ENCODE peak calls at places on chromosomes 12 and 14, in four cellular contexts. One of them, this sample, is unnamed.
A peak's percentile ranks its signal among the peaks of the same experiment; 100 is the strongest.

GRCh38 chr12:79300199-79300568 is 390.6 kb downstream of the PAWR start:
- DNase-seq in breast epithelium: no peak
- DNase-seq in HCT116: no peak
- DNase-seq in colonic mucosa: no peak
- DNase-seq in this sample: no peak

GRCh38 chr12:24864796-24865125 is 84.1 kb downstream of the BCAT1 start:
- DNase-seq in breast epithelium: no peak
- DNase-seq in HCT116: no peak
- DNase-seq in colonic mucosa: no peak
- DNase-seq in this sample: no peak

GRCh38 chr14:92956961-92957360 is 34.0 kb downstream of the CHGA start:
- DNase-seq in breast epithelium: no peak
- DNase-seq in HCT116: no peak
- DNase-seq in colonic mucosa: no peak
- DNase-seq in this sample: no peak

GRCh38 chr14:34982421-34983147 is at the start of gene SRP54:
- DNase-seq in breast epithelium: peak; percentile 97
- DNase-seq in HCT116: peak; percentile 97
- DNase-seq in colonic mucosa: peak; percentile 100
- DNase-seq in this sample: peak; percentile 98

GRCh38 chr14:29687071-29687765 is 240.4 kb downstream of the PRKD1 start:
- DNase-seq in breast epithelium: no peak
- DNase-seq in HCT116: no peak
- DNase-seq in colonic mucosa: no peak
- DNase-seq in this sample: no peak

GRCh38 chr14:55734731-55735130 is 154.7 kb downstream of the KTN1 start:
- DNase-seq in breast epithelium: no peak
- DNase-seq in HCT116: no peak
- DNase-seq in colonic mucosa: no peak
- DNase-seq in this sample: no peak

GRCh38 chr12:126588586-126589249 is 1523.5 kb downstream of the AACS start:
- DNase-seq in breast epithelium: no peak
- DNase-seq in HCT116: no peak
- DNase-seq in colonic mucosa: no peak
- DNase-seq in this sample: no peak

GRCh38 chr12:2877959-2878732 is 1.1 kb downstream of the RHNO1 start:
- DNase-seq in breast epithelium: no peak
- DNase-seq in HCT116: no peak
- DNase-seq in colonic mucosa: no peak
- DNase-seq in this sample: no peak

GRCh38 chr12:105109465-105110212 is 2.1 kb downstream of the WASHC4 start:
- DNase-seq in breast epithelium: no peak
- DNase-seq in HCT116: no peak
- DNase-seq in colonic mucosa: no peak
- DNase-seq in this sample: no peak

GRCh38 chr12:86230516-86231146 is 25.6 kb downstream of the MGAT4C start:
- DNase-seq in breast epithelium: no peak
- DNase-seq in HCT116: no peak
- DNase-seq in colonic mucosa: no peak
- DNase-seq in this sample: no peak

GRCh38 chr12:10641735-10642500 is 28.5 kb upstream of the MAGOHB start:
- DNase-seq in breast epithelium: no peak
- DNase-seq in HCT116: no peak
- DNase-seq in colonic mucosa: peak; percentile 65
- DNase-seq in this sample: no peak

GRCh38 chr14:54000341-54000811 is 43.8 kb upstream of the BMP4 start:
- DNase-seq in breast epithelium: no peak
- DNase-seq in HCT116: no peak
- DNase-seq in colonic mucosa: no peak
- DNase-seq in this sample: no peak

GRCh38 chr12:2374092-2374740 is 321.4 kb downstream of the CACNA1C start:
- DNase-seq in breast epithelium: no peak
- DNase-seq in HCT116: no peak
- DNase-seq in colonic mucosa: no peak
- DNase-seq in this sample: no peak

GRCh38 chr12:15928870-15929571 is 17.9 kb downstream of the DERA start:
- DNase-seq in breast epithelium: no peak
- DNase-seq in HCT116: no peak
- DNase-seq in colonic mucosa: no peak
- DNase-seq in this sample: no peak

GRCh38 chr12:51428256-51428655 is 3.6 kb downstream of the SLC4A8 start:
- DNase-seq in breast epithelium: no peak
- DNase-seq in HCT116: no peak
- DNase-seq in colonic mucosa: no peak
- DNase-seq in this sample: no peak

GRCh38 chr12:51450816-51451215 is 26.2 kb downstream of the SLC4A8 start:
- DNase-seq in breast epithelium: no peak
- DNase-seq in HCT116: no peak
- DNase-seq in colonic mucosa: no peak
- DNase-seq in this sample: no peak

GRCh38 chr14:61535032-61535431 is 160.3 kb upstream of the HIF1A start:
- DNase-seq in breast epithelium: no peak
- DNase-seq in HCT116: no peak
- DNase-seq in colonic mucosa: no peak
- DNase-seq in this sample: no peak

GRCh38 chr12:67826946-67827719 is 162.1 kb upstream of the IFNG-AS1 start:
- DNase-seq in breast epithelium: no peak
- DNase-seq in HCT116: no peak
- DNase-seq in colonic mucosa: peak; percentile 28
- DNase-seq in this sample: no peak

GRCh38 chr12:56900583-56900982 is 33.6 kb downstream of the SDR9C7 start:
- DNase-seq in breast epithelium: no peak
- DNase-seq in HCT116: peak; percentile 91
- DNase-seq in colonic mucosa: no peak
- DNase-seq in this sample: no peak

DNA sequence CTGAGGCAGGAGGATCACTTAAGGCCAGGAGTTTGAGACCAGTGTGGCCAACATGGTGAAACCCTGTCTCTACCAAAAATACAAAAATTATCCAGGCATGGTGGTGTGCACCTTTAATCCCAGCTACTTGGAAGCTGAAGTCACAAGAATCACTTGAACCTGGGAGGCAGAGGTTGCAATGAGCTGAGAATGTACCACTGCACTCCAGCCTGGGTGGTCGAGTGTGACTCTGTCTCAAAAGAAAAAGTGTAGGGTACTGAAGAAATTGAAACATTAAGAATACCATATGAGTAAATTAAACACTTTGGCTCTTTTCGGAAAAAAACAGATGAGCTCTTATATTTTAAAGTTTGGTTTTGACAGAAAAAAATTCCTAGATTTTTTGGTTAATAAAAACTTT is 19.9 kb downstream of the MDM2 start:
- DNase-seq in breast epithelium: no peak
- DNase-seq in HCT116: no peak
- DNase-seq in colonic mucosa: no peak
- DNase-seq in this sample: no peak
- H3K4me1 ChIP-seq in breast epithelium: no peaks in the 10 kb centered on the region
- H3K4me1 ChIP-seq in HCT116: no peaks in the 10 kb centered on the region
- H3K4me1 ChIP-seq in colonic mucosa: no peaks in the 10 kb centered on the region
- H3K4me1 ChIP-seq in this sample: no peaks in the 10 kb centered on the region

GRCh38 chr14:104451474-104451873 is 128.1 kb upstream of the C14orf180 start:
- DNase-seq in breast epithelium: no peak
- DNase-seq in HCT116: no peak
- DNase-seq in colonic mucosa: peak; percentile 6
- DNase-seq in this sample: no peak
- H3K27me3 ChIP-seq in breast epithelium: peaks cover 20% of the 10 kb centered on the region
- H3K27me3 ChIP-seq in HCT116: peaks cover 16% of the 10 kb centered on the region
- H3K27me3 ChIP-seq in colonic mucosa: peaks cover 4% of the 10 kb centered on the region
- H3K27me3 ChIP-seq in this sample: no peaks in the 10 kb centered on the region

DNA sequence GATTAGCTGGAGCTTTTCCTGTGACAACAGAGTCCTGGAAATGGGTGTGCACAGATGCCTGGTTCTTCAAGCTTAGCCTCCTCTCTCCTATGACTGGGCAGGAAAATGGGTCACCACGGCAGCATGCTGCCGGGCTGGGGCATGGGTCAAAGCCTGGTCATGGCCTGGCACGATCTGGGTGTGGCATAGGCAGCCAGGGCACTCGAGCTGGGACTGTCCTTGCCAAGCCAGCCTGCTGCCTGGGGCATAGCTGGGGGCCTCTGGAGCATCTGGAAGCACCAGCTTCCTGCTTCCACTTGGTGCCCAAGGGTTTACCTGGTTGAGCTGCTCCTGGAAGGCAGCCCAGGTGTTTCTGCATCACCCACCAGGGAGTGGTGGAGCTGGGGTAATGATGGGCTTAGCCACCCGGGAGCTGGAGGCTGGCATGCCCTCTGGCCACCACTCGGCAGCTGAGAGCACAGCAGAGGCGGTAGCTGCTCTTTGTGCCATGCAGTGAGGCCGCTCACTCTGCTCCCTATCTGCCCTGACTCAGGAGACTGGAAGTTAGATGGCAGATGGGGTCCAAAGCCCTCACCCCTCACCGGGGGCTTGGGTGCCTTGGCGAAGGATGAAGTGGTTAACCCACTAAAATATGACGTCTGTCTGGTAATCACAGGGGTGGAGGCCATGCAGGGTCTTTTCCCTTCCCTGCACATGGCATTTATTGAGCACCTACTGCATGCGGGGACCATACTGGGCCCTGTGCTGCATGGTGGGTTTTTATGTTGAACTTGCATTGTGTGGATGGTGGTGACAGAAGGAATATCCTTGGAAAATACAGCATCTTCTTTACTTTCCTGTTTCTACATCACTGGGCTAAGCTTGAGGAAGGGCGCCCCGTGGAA is 1.7 kb downstream of the OTUB2 start:
- DNase-seq in breast epithelium: no peak
- DNase-seq in HCT116: no peak
- DNase-seq in colonic mucosa: no peak
- DNase-seq in this sample: no peak
- H3K36me3 ChIP-seq in breast epithelium: no peaks in the 10 kb centered on the region
- H3K36me3 ChIP-seq in HCT116: no peaks in the 10 kb centered on the region
- H3K36me3 ChIP-seq in colonic mucosa: no peaks in the 10 kb centered on the region
- H3K36me3 ChIP-seq in this sample: no peaks in the 10 kb centered on the region

DNA sequence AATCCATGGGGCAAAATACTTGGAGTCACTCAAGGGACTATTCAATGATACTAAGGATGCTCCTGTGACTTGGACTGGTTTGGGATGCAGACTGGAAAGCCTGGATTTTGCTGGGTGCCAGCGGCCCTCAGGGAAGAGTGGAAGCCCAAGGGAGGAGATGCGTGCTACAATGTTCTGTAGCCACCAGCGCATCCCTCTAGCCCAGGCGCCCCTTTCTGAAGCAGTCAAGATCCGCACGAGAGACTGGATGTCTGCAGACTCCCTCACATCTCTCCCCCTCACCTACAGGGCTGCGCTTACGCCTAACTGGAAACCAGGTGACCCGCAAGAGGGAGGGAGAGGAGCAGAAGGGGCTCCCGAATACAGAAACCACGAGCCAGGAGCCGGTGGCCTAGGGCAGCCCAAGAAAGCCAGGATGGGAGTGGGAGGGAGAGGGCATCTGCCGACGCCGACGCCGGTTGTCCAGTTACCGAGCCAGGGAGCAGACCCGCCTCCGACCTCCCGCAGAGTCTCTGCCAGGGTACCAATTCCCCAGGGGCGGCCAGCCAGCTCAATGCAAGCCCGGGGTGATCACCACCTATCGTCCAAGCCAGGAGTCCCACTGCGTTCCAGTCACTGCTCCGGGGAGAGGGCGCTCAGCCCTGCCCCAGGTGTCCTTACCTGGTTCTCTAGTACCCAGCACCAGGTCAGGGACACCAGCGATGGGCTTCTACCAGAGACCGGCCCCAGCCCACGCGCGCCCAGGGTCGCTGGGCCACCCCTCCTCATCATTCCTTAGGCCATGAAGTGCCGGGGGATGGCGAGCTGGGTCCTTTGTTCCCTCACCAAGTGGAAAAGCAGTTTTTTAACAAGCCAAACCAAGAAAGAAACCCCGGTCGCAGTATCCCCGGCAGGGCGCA is 1.2 kb downstream of the NTN4 start:
- DNase-seq in breast epithelium: no peak
- DNase-seq in HCT116: no peak
- DNase-seq in colonic mucosa: peak; percentile 49
- DNase-seq in this sample: no peak
- H3K4me1 ChIP-seq in breast epithelium: no peaks in the 10 kb centered on the region
- H3K4me1 ChIP-seq in HCT116: peaks cover 17% of the 10 kb centered on the region
- H3K4me1 ChIP-seq in colonic mucosa: no peaks in the 10 kb centered on the region
- H3K4me1 ChIP-seq in this sample: peaks cover 4% of the 10 kb centered on the region

GRCh38 chr12:113647048-113647447 is 175.4 kb upstream of the LHX5 start:
- DNase-seq in breast epithelium: no peak
- DNase-seq in HCT116: peak; percentile 8
- DNase-seq in colonic mucosa: no peak
- DNase-seq in this sample: no peak
- H3K27me3 ChIP-seq in breast epithelium: peaks cover 54% of the 10 kb centered on the region
- H3K27me3 ChIP-seq in HCT116: peaks cover 39% of the 10 kb centered on the region
- H3K27me3 ChIP-seq in colonic mucosa: no peaks in the 10 kb centered on the region
- H3K27me3 ChIP-seq in this sample: peaks cover 9% of the 10 kb centered on the region

GRCh38 chr12:109496306-109496705 is 18.9 kb downstream of the UBE3B start:
- DNase-seq in breast epithelium: no peak
- DNase-seq in HCT116: no peak
- DNase-seq in colonic mucosa: no peak
- DNase-seq in this sample: no peak

GRCh38 chr12:109493090-109493489 is 15.7 kb downstream of the UBE3B start:
- DNase-seq in breast epithelium: no peak
- DNase-seq in HCT116: no peak
- DNase-seq in colonic mucosa: no peak
- DNase-seq in this sample: no peak

GRCh38 chr12:109493938-109494337 is 16.5 kb downstream of the UBE3B start:
- DNase-seq in breast epithelium: no peak
- DNase-seq in HCT116: no peak
- DNase-seq in colonic mucosa: no peak
- DNase-seq in this sample: no peak

GRCh38 chr12:109495012-109495411 is 17.6 kb downstream of the UBE3B start:
- DNase-seq in breast epithelium: no peak
- DNase-seq in HCT116: no peak
- DNase-seq in colonic mucosa: no peak
- DNase-seq in this sample: no peak

DNA sequence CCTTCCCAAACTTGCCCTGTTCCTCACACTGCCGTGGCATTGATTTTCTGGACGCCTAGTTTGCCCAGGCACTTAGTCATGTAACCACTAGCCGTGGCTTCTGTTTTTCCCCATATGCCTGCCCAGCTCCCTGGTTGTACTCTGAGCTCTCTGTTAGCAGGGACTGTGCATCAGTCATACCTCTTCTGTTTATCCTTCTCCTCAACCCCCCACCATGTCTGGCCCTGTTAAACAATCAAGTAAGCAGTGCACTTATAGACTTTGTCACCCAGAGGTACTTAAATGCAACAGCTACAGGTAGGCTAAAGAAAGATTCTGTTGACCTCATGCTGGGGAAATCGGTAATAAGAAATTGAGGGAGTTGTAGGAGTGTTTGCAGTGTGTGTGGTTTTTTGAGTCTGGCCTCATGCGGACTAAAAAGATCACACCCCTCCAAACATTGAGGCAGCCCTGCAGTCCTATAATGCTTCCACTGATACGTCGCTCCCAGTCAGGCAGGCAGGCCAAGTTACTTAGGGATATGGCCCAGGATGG is 17.0 kb downstream of the UBE3B start:
- DNase-seq in breast epithelium: no peak
- DNase-seq in HCT116: no peak
- DNase-seq in colonic mucosa: no peak
- DNase-seq in this sample: no peak
- H3K36me3 ChIP-seq in breast epithelium: peaks cover 22% of the 10 kb centered on the region
- H3K36me3 ChIP-seq in HCT116: no peaks in the 10 kb centered on the region
- H3K36me3 ChIP-seq in colonic mucosa: peaks cover 13% of the 10 kb centered on the region
- H3K36me3 ChIP-seq in this sample: no peaks in the 10 kb centered on the region

This sample was measured in gastrocnemius medialis.